ENCODE peak calls at places on chromosome 13, in nine cellular contexts. H, M, A, N, L, S, O, J and G are unnamed samples.
A peak's percentile ranks its signal among the peaks of the same experiment; 100 is the strongest.

GRCh38 chr13:23848019-23848418 is 41.2 kb downstream of the MIPEP start:
- DNase-seq in H (no peak), M (no peak), A (no peak), N (no peak), L (no peak), S (no peak), O (no peak), J (no peak), G (no peak)

GRCh38 chr13:20702530-20702929 is 969 bp upstream of the IL17D start:
- DNase-seq in H (no peak), M (no peak), A (peak; percentile 28), N (no peak), L (no peak), S (no peak), O (no peak), J (no peak), G (peak; percentile 22)

GRCh38 chr13:45546410-45546765 is 69.2 kb downstream of the ERICH6B start:
- DNase-seq in H (no peak), M (no peak), A (no peak), N (no peak), L (no peak), S (no peak), O (no peak), J (no peak), G (no peak)

GRCh38 chr13:85665286-85665685 is 133.9 kb downstream of the SLITRK6 start:
- DNase-seq in H (no peak), M (no peak), A (peak; percentile 82), N (no peak), L (no peak), S (no peak), O (no peak), J (no peak), G (peak; percentile 78)

GRCh38 chr13:110411316-110412105 is 104.4 kb downstream of the COL4A2 start:
- DNase-seq in H (no peak), M (no peak), A (no peak), N (no peak), L (no peak), S (no peak), O (no peak), J (no peak), G (no peak)

GRCh38 chr13:42056146-42056545 is 7.7 kb downstream of the DGKH start:
- DNase-seq in H (no peak), M (no peak), A (no peak), N (no peak), L (no peak), S (no peak), O (no peak), J (no peak), G (no peak)

GRCh38 chr13:35780613-35781012 is 304.1 kb upstream of the MAB21L1 start:
- DNase-seq in H (no peak), M (no peak), A (no peak), N (no peak), L (no peak), S (no peak), O (no peak), J (no peak), G (no peak)

GRCh38 chr13:29969286-29969685 is 118.9 kb upstream of the UBL3 start:
- DNase-seq in H (no peak), M (no peak), A (peak; percentile 92), N (no peak), L (no peak), S (no peak), O (no peak), J (no peak), G (no peak)

GRCh38 chr13:49641810-49642291 is 13.5 kb downstream of the ARL11 start:
- DNase-seq in H (no peak), M (no peak), A (peak; percentile 88), N (no peak), L (peak; percentile 31), S (peak; percentile 79), O (peak; percentile 84), J (peak; percentile 61), G (peak; percentile 88)

GRCh38 chr13:31192306-31192705 is 7.5 kb upstream of the B3GLCT start:
- DNase-seq in H (no peak), M (no peak), A (no peak), N (no peak), L (no peak), S (no peak), O (no peak), J (peak; percentile 55), G (no peak)

GRCh38 chr13:27496006-27496405 is 45.6 kb upstream of the MTIF3 start:
- DNase-seq in H (no peak), M (no peak), A (no peak), N (no peak), L (no peak), S (no peak), O (no peak), J (no peak), G (no peak)

GRCh38 chr13:18960637-18961227 is 220.9 kb downstream of the TUBA3C start:
- DNase-seq in H (no peak), M (no peak), A (no peak), N (no peak), L (no peak), S (no peak), O (no peak), J (no peak), G (no peak)

GRCh38 chr13:26941345-26942174 is 181.0 kb upstream of the GPR12 start:
- DNase-seq in H (no peak), M (no peak), A (peak; percentile 91), N (no peak), L (no peak), S (no peak), O (no peak), J (no peak), G (peak; percentile 36)

GRCh38 chr13:49810825-49811526 is 18.5 kb upstream of the KPNA3 start:
- DNase-seq in H (no peak), M (no peak), A (peak; percentile 83), N (no peak), L (no peak), S (no peak), O (no peak), J (no peak), G (no peak)

GRCh38 chr13:26722321-26722720 is 38.3 kb downstream of the GPR12 start:
- DNase-seq in H (no peak), M (no peak), A (no peak), N (no peak), L (no peak), S (no peak), O (no peak), J (no peak), G (no peak)

GRCh38 chr13:26011208-26011573 is 40.6 kb downstream of the SHISA2 start:
- DNase-seq in H (no peak), M (no peak), A (no peak), N (no peak), L (no peak), S (no peak), O (no peak), J (no peak), G (no peak)

GRCh38 chr13:51148952-51149573 is 38.0 kb upstream of the C13orf42 start:
- DNase-seq in H (no peak), M (no peak), A (peak; percentile 45), N (no peak), L (peak; percentile 21), S (no peak), O (no peak), J (no peak), G (no peak)

GRCh38 chr13:93108111-93108581 is 118.5 kb upstream of the GPC6 start:
- DNase-seq in H (no peak), M (no peak), A (no peak), N (no peak), L (no peak), S (no peak), O (no peak), J (no peak), G (no peak)

GRCh38 chr13:20461481-20461859 is 64.2 kb downstream of the CRYL1 start:
- DNase-seq in H (no peak), M (no peak), A (peak; percentile 49), N (no peak), L (no peak), S (no peak), O (no peak), J (no peak), G (no peak)

GRCh38 chr13:99067160-99067985 is 89.5 kb upstream of the DOCK9 start:
- DNase-seq in H (no peak), M (no peak), A (peak; percentile 85), N (no peak), L (no peak), S (no peak), O (no peak), J (no peak), G (peak; percentile 90)
- H3K4me1 ChIP-seq in H (peaks cover 38% of the 10 kb centered on the region), M (peaks cover 39% of the 10 kb centered on the region), A (peaks cover 13% of the 10 kb centered on the region), N (peaks cover 15% of the 10 kb centered on the region), L (peaks cover 51% of the 10 kb centered on the region), S (peaks cover 2% of the 10 kb centered on the region), O (peaks cover 41% of the 10 kb centered on the region), J (no peaks in the 10 kb centered on the region), G (peaks cover 41% of the 10 kb centered on the region)

GRCh38 chr13:108609353-108609752 is 20.1 kb upstream of the MYO16 start:
- DNase-seq in H (no peak), M (no peak), A (peak; percentile 49), N (no peak), L (no peak), S (no peak), O (no peak), J (no peak), G (no peak)
- TF ChIP-seq CTCF in H (peak; percentile 55), M (no peak), A (peak; percentile 59), N (no peak), L (peak; percentile 19), S (peak; percentile 13), O (no peak), J (peak; percentile 38), G (peak; percentile 16)

DNA sequence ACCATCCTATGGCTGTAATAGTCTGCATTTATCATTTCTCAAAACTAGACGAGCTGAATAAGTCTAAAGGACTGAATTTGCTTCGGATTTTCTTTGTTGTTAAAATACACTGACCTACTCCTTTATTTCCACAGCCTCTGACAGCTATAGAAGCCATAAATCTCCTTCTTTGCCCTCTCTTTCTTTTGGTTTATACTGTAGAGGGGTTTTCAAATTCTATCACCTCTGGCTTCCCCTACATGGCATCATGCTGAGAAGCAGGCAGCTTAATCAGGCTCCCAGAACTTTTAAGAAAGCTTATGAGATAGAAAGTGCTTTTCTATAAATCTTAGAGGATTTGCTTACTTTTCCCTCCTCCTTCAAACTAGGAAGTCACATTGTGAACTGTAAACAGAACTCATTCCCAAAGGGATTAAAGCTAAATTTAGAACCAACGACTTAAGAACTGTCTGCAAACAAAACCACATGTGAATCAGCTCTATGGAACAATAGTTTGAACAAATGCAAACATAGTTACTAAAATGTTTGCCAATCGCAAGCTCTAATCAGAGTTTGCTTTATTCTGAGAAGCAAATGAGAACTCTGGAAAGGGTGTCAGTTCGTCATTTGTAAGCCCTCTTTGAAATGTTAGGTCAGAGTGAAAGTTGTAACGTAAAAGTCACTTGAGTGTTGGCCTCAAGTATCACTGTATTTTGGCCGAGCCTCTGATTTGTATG is 344.0 kb downstream of the RFC3 start:
- DNase-seq in H (no peak), M (no peak), A (peak; percentile 80), N (no peak), L (no peak), S (no peak), O (no peak), J (no peak), G (peak; percentile 37)
- H3K27ac ChIP-seq in H (peak overlapping the region; percentile 71), M (no peak overlapping the region), A (no peak overlapping the region), N (peak overlapping the region; percentile 77), L (peak overlapping the region; percentile 77), S (peak overlapping the region; percentile 85), O (no peak overlapping the region), J (peak overlapping the region; percentile 43), G (no peak overlapping the region)

DNA sequence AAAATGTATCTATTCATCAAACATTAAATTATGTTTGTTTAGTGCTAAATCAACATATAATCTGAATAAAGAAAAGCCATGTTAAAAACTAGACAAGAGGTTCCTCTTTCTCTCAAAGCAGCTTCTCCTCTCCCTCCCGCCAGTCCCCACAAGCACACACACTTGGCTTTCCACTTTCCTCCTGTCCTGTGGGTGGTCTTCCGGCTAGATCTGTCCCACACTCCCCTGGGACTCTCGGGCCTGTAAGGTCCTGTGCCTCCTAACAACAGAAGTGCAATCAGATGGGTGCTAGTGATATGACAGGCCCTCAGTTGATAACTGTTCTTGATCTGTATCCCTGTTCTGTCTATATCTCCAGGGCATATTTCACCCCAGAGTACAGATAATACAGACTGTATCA is 45.6 kb upstream of the RAP2A start:
- DNase-seq in H (no peak), M (no peak), A (no peak), N (no peak), L (no peak), S (no peak), O (no peak), J (no peak), G (no peak)
- H3K4me1 ChIP-seq in H (peaks cover 53% of the 10 kb centered on the region), M (peaks cover 11% of the 10 kb centered on the region), A (peaks cover 3% of the 10 kb centered on the region), N (peaks cover 3% of the 10 kb centered on the region), L (peaks cover 58% of the 10 kb centered on the region), S (no peaks in the 10 kb centered on the region), O (no peaks in the 10 kb centered on the region), J (no peaks in the 10 kb centered on the region), G (no peaks in the 10 kb centered on the region)